ENCODE peak calls at places on chromosomes 5 and 9, in eight cellular contexts. One of them, this sample, is unnamed. For H3K9me3, the result is how much of the 10 kb centered on the place peaks cover.

GRCh38 chr5:64947031-64947430 is 178.3 kb downstream of the CWC27 start:
- DNase-seq in CD4-positive, alpha-beta memory T cell: no peak
- DNase-seq in A549: no peak
- DNase-seq in CD8-positive, alpha-beta memory T cell: no peak
- DNase-seq in prostate gland: peak
- DNase-seq in spleen: no peak
- DNase-seq in kidney: no peak
- DNase-seq in colonic mucosa: no peak
- DNase-seq in this sample: no peak

GRCh38 chr5:139739612-139739974 is 56.0 kb upstream of the PSD2 start:
- DNase-seq in CD4-positive, alpha-beta memory T cell: no peak
- DNase-seq in A549: no peak
- DNase-seq in CD8-positive, alpha-beta memory T cell: no peak
- DNase-seq in prostate gland: no peak
- DNase-seq in spleen: no peak
- DNase-seq in kidney: no peak
- DNase-seq in colonic mucosa: no peak
- DNase-seq in this sample: no peak

GRCh38 chr9:14133394-14133793 is 180.5 kb downstream of the NFIB start:
- DNase-seq in CD4-positive, alpha-beta memory T cell: no peak
- DNase-seq in A549: no peak
- DNase-seq in CD8-positive, alpha-beta memory T cell: no peak
- DNase-seq in prostate gland: no peak
- DNase-seq in spleen: no peak
- DNase-seq in kidney: no peak
- DNase-seq in colonic mucosa: no peak
- DNase-seq in this sample: no peak

GRCh38 chr5:177545487-177546261 is 8.7 kb downstream of the FAM193B start:
- DNase-seq in CD4-positive, alpha-beta memory T cell: no peak
- DNase-seq in A549: no peak
- DNase-seq in CD8-positive, alpha-beta memory T cell: no peak
- DNase-seq in prostate gland: no peak
- DNase-seq in spleen: no peak
- DNase-seq in kidney: no peak
- DNase-seq in colonic mucosa: peak
- DNase-seq in this sample: no peak

GRCh38 chr5:45376463-45376862 is 319.7 kb downstream of the HCN1 start:
- DNase-seq in CD4-positive, alpha-beta memory T cell: no peak
- DNase-seq in A549: no peak
- DNase-seq in CD8-positive, alpha-beta memory T cell: no peak
- DNase-seq in prostate gland: no peak
- DNase-seq in spleen: no peak
- DNase-seq in kidney: no peak
- DNase-seq in colonic mucosa: no peak
- DNase-seq in this sample: no peak

GRCh38 chr9:5435912-5436311 is 1.8 kb downstream of the PLGRKT start:
- DNase-seq in CD4-positive, alpha-beta memory T cell: no peak
- DNase-seq in A549: no peak
- DNase-seq in CD8-positive, alpha-beta memory T cell: no peak
- DNase-seq in prostate gland: no peak
- DNase-seq in spleen: no peak
- DNase-seq in kidney: no peak
- DNase-seq in colonic mucosa: peak
- DNase-seq in this sample: no peak

GRCh38 chr5:138000102-138000723 is 32.7 kb downstream of the FAM13B start:
- DNase-seq in CD4-positive, alpha-beta memory T cell: no peak
- DNase-seq in A549: peak
- DNase-seq in CD8-positive, alpha-beta memory T cell: no peak
- DNase-seq in prostate gland: no peak
- DNase-seq in spleen: no peak
- DNase-seq in kidney: no peak
- DNase-seq in colonic mucosa: no peak
- DNase-seq in this sample: no peak

GRCh38 chr5:39005566-39006232 is 68.5 kb downstream of the RICTOR start:
- DNase-seq in CD4-positive, alpha-beta memory T cell: no peak
- DNase-seq in A549: peak
- DNase-seq in CD8-positive, alpha-beta memory T cell: no peak
- DNase-seq in prostate gland: no peak
- DNase-seq in spleen: no peak
- DNase-seq in kidney: no peak
- DNase-seq in colonic mucosa: no peak
- DNase-seq in this sample: peak

GRCh38 chr5:67621040-67621397 is 424.4 kb upstream of the CD180 start:
- DNase-seq in CD4-positive, alpha-beta memory T cell: no peak
- DNase-seq in A549: no peak
- DNase-seq in CD8-positive, alpha-beta memory T cell: no peak
- DNase-seq in prostate gland: no peak
- DNase-seq in spleen: no peak
- DNase-seq in kidney: no peak
- DNase-seq in colonic mucosa: no peak
- DNase-seq in this sample: no peak

GRCh38 chr5:132150565-132150964 is 77.0 kb downstream of the CSF2 start:
- DNase-seq in CD4-positive, alpha-beta memory T cell: no peak
- DNase-seq in A549: no peak
- DNase-seq in CD8-positive, alpha-beta memory T cell: no peak
- DNase-seq in prostate gland: no peak
- DNase-seq in spleen: no peak
- DNase-seq in kidney: no peak
- DNase-seq in colonic mucosa: no peak
- DNase-seq in this sample: no peak

GRCh38 chr5:132143148-132143547 is 69.6 kb downstream of the CSF2 start:
- DNase-seq in CD4-positive, alpha-beta memory T cell: no peak
- DNase-seq in A549: no peak
- DNase-seq in CD8-positive, alpha-beta memory T cell: no peak
- DNase-seq in prostate gland: no peak
- DNase-seq in spleen: no peak
- DNase-seq in kidney: no peak
- DNase-seq in colonic mucosa: no peak
- DNase-seq in this sample: no peak

GRCh38 chr5:132142459-132142858 is 68.9 kb downstream of the CSF2 start:
- DNase-seq in CD4-positive, alpha-beta memory T cell: no peak
- DNase-seq in A549: no peak
- DNase-seq in CD8-positive, alpha-beta memory T cell: no peak
- DNase-seq in prostate gland: no peak
- DNase-seq in spleen: no peak
- DNase-seq in kidney: no peak
- DNase-seq in colonic mucosa: no peak
- DNase-seq in this sample: no peak

GRCh38 chr5:132147663-132148062 is 74.1 kb downstream of the CSF2 start:
- DNase-seq in CD4-positive, alpha-beta memory T cell: no peak
- DNase-seq in A549: no peak
- DNase-seq in CD8-positive, alpha-beta memory T cell: no peak
- DNase-seq in prostate gland: no peak
- DNase-seq in spleen: no peak
- DNase-seq in kidney: no peak
- DNase-seq in colonic mucosa: no peak
- DNase-seq in this sample: no peak
- H3K9me3 ChIP-seq in CD4-positive, alpha-beta memory T cell: under half
- H3K9me3 ChIP-seq in A549: under half
- H3K9me3 ChIP-seq in CD8-positive, alpha-beta memory T cell: under half
- H3K9me3 ChIP-seq in prostate gland: under half
- H3K9me3 ChIP-seq in spleen: under half
- H3K9me3 ChIP-seq in kidney: under half
- H3K9me3 ChIP-seq in colonic mucosa: under half
- H3K9me3 ChIP-seq in this sample: under half

DNA sequence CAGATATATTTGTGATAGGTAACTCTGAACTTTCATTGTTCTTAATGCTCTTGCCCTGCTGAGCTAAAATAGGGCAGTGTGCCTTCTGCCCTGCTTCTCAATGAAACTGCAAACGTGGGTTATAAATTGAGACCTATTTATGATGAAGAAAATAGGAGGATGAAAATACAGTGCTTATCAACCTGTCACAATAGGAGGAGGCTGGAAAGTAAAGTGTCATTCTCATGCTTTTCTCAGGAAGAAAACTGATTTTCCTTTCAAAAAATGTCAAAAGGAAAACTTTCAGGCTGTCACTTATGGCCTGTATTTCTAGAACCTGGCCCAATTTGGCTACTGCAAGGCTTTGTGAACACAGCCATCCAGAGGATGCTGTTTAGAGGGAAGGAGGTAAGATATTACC is 130.3 kb upstream of the TUSC1 start:
- DNase-seq in CD4-positive, alpha-beta memory T cell: no peak
- DNase-seq in A549: no peak
- DNase-seq in CD8-positive, alpha-beta memory T cell: no peak
- DNase-seq in prostate gland: no peak
- DNase-seq in spleen: no peak
- DNase-seq in kidney: no peak
- DNase-seq in colonic mucosa: no peak
- DNase-seq in this sample: no peak
- H3K9me3 ChIP-seq in CD4-positive, alpha-beta memory T cell: under half
- H3K9me3 ChIP-seq in A549: under half
- H3K9me3 ChIP-seq in CD8-positive, alpha-beta memory T cell: under half
- H3K9me3 ChIP-seq in prostate gland: under half
- H3K9me3 ChIP-seq in spleen: under half
- H3K9me3 ChIP-seq in kidney: under half
- H3K9me3 ChIP-seq in colonic mucosa: under half
- H3K9me3 ChIP-seq in this sample: under half

GRCh38 chr9:131298341-131298740 is 8.8 kb downstream of the PLPP7 start:
- DNase-seq in CD4-positive, alpha-beta memory T cell: no peak
- DNase-seq in A549: no peak
- DNase-seq in CD8-positive, alpha-beta memory T cell: no peak
- DNase-seq in prostate gland: no peak
- DNase-seq in spleen: no peak
- DNase-seq in kidney: no peak
- DNase-seq in colonic mucosa: no peak
- DNase-seq in this sample: no peak
- H3K9me3 ChIP-seq in CD4-positive, alpha-beta memory T cell: under half
- H3K9me3 ChIP-seq in A549: under half
- H3K9me3 ChIP-seq in CD8-positive, alpha-beta memory T cell: under half
- H3K9me3 ChIP-seq in prostate gland: under half
- H3K9me3 ChIP-seq in spleen: under half
- H3K9me3 ChIP-seq in kidney: under half
- H3K9me3 ChIP-seq in colonic mucosa: under half
- H3K9me3 ChIP-seq in this sample: under half

DNA sequence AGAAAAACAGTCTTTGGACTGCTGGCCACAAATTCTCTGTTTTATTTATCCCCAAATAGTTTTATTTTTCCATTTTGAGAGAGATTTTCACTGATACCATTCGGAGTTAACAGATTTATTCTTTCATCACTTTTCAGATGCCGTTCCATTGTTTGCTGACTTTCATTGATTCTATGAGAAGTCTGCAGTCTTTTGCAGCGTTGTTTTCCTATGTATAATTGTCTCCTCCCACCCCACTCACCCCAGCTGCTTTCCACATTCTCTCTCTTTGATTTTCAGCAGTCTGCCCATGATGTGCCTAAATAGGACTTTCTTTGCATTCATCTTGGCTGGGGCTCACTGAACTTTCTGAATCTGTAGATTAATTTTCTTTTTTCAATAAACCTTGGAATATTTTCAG is 107.6 kb downstream of the C9orf50 start:
- DNase-seq in CD4-positive, alpha-beta memory T cell: no peak
- DNase-seq in A549: peak
- DNase-seq in CD8-positive, alpha-beta memory T cell: no peak
- DNase-seq in prostate gland: no peak
- DNase-seq in spleen: no peak
- DNase-seq in kidney: no peak
- DNase-seq in colonic mucosa: no peak
- DNase-seq in this sample: no peak
- H3K9me3 ChIP-seq in CD4-positive, alpha-beta memory T cell: under half
- H3K9me3 ChIP-seq in A549: half or more
- H3K9me3 ChIP-seq in CD8-positive, alpha-beta memory T cell: under half
- H3K9me3 ChIP-seq in prostate gland: under half
- H3K9me3 ChIP-seq in spleen: under half
- H3K9me3 ChIP-seq in kidney: under half
- H3K9me3 ChIP-seq in colonic mucosa: under half
- H3K9me3 ChIP-seq in this sample: under half

DNA sequence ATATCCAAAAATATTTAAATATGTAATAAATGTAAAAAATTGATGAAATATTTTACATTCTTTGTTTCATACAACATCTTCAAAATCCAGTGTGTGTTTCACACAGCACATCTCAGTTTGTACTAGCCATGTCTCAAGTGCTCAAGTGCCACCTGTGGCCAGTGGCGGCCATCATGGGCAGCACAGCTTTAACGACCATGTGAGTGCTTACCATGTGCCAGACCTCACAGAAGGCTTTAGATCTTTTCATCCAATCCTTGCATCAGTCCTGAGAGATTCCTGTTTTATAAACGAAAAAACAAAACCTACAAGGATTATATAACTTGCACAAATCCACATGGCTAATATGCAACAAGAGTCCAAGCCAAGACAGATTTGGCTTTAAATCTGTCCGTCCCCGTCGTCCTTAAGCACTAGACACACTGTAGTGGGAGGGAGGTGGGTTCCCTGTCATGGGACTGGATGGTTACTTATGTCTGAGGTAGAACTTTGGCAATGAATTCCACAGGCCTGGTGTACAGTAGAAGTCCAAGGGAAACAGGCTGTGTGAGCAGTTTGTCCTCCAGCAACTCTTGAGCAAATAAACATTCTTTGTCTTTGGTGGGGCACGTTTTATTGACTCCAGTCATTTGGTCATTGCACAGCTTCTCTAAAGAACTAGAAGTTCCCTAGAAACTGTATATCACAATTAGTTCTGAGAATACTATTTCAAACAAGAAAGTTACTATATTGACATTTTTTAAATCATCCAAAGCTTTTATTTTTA is 25.0 kb upstream of the F2R start:
- DNase-seq in CD4-positive, alpha-beta memory T cell: no peak
- DNase-seq in A549: peak
- DNase-seq in CD8-positive, alpha-beta memory T cell: no peak
- DNase-seq in prostate gland: peak
- DNase-seq in spleen: no peak
- DNase-seq in kidney: no peak
- DNase-seq in colonic mucosa: peak
- DNase-seq in this sample: no peak
- H3K9me3 ChIP-seq in CD4-positive, alpha-beta memory T cell: under half
- H3K9me3 ChIP-seq in A549: under half
- H3K9me3 ChIP-seq in CD8-positive, alpha-beta memory T cell: under half
- H3K9me3 ChIP-seq in prostate gland: under half
- H3K9me3 ChIP-seq in spleen: under half
- H3K9me3 ChIP-seq in kidney: under half
- H3K9me3 ChIP-seq in colonic mucosa: under half
- H3K9me3 ChIP-seq in this sample: under half

This sample was measured in CD8-positive, alpha-beta T cell.